ENCODE peak calls at places on chromosome 11, in eight cellular contexts. R is nucleus accumbens, W is Panc1, Z is left cardiac atrium, T is GM23248, L is psoas muscle, A is cardiac fibroblast, I is anterior cingulate cortex. D is an unnamed sample.

GRCh38 chr11:125724125-125724524 is 22.0 kb upstream of the PATE1 start:
- DNase-seq in R (no peak), W (no peak), Z (no peak), T (peak; percentile 38), L (no peak), A (peak; percentile 57), I (no peak), D (no peak)

GRCh38 chr11:26418391-26418790 is 86.5 kb downstream of the ANO3 start:
- DNase-seq in R (no peak), W (no peak), Z (no peak), T (peak; percentile 4), L (no peak), A (no peak), I (no peak), D (no peak)

GRCh38 chr11:46743693-46744339 is 24.8 kb downstream of the F2 start:
- DNase-seq in R (no peak), W (no peak), Z (no peak), T (no peak), L (no peak), A (no peak), I (no peak), D (no peak)

GRCh38 chr11:59839615-59840014 is 5.7 kb downstream of the CBLIF start:
- DNase-seq in R (no peak), W (no peak), Z (no peak), T (no peak), L (no peak), A (no peak), I (no peak), D (no peak)

GRCh38 chr11:14503023-14503422 is 3.4 kb upstream of the COPB1 start:
- DNase-seq in R (no peak), W (no peak), Z (no peak), T (no peak), L (no peak), A (no peak), I (no peak), D (no peak)

GRCh38 chr11:77779935-77780334 is 40.6 kb downstream of the RSF1 start:
- DNase-seq in R (no peak), W (peak; percentile 8), Z (no peak), T (peak; percentile 40), L (no peak), A (peak; percentile 47), I (no peak), D (no peak)

GRCh38 chr11:114705280-114706024 is 27.1 kb downstream of the NXPE2 start:
- DNase-seq in R (no peak), W (no peak), Z (peak; percentile 25), T (no peak), L (peak; percentile 36), A (no peak), I (no peak), D (no peak)

GRCh38 chr11:112537846-112538330 is 277.2 kb upstream of the PLET1 start:
- DNase-seq in R (no peak), W (no peak), Z (no peak), T (peak; percentile 9), L (no peak), A (no peak), I (no peak), D (no peak)

GRCh38 chr11:1619449-1619848 is 2.5 kb downstream of the KRTAP5-4 start:
- DNase-seq in R (no peak), W (no peak), Z (no peak), T (peak; percentile 34), L (no peak), A (no peak), I (no peak), D (no peak)

GRCh38 chr11:133740928-133741327 is 104.4 kb downstream of the SPATA19 start:
- DNase-seq in R (no peak), W (no peak), Z (no peak), T (no peak), L (no peak), A (no peak), I (no peak), D (no peak)

GRCh38 chr11:17687946-17688670 is 31.3 kb upstream of the MYOD1 start:
- DNase-seq in R (no peak), W (no peak), Z (no peak), T (no peak), L (peak; percentile 86), A (no peak), I (no peak), D (no peak)

GRCh38 chr11:61075891-61076290 is 26.4 kb upstream of the CD5 start:
- DNase-seq in R (no peak), W (no peak), Z (no peak), T (peak; percentile 70), L (no peak), A (peak; percentile 58), I (no peak), D (no peak)

GRCh38 chr11:134667505-134667904 is 255.5 kb upstream of the B3GAT1 start:
- DNase-seq in R (no peak), W (no peak), Z (no peak), T (no peak), L (no peak), A (no peak), I (no peak), D (no peak)

GRCh38 chr11:47271961-47272661 is 2.2 kb downstream of the MADD start:
- DNase-seq in R (no peak), W (no peak), Z (no peak), T (no peak), L (peak; percentile 35), A (no peak), I (peak; percentile 14), D (peak; percentile 85)

GRCh38 chr11:33773399-33774355 is 643 bp downstream of the FBXO3 start:
- DNase-seq in R (no peak), W (no peak), Z (peak; percentile 30), T (peak; percentile 58), L (peak; percentile 23), A (no peak), I (peak; percentile 6), D (peak; percentile 37)

GRCh38 chr11:97361812-97362378 is 972.1 kb downstream of the JRKL start:
- DNase-seq in R (no peak), W (no peak), Z (no peak), T (no peak), L (no peak), A (peak; percentile 25), I (no peak), D (no peak)

GRCh38 chr11:121473064-121473777 is 20.5 kb upstream of the SORL1-AS1 start:
- DNase-seq in R (no peak), W (no peak), Z (no peak), T (peak; percentile 68), L (no peak), A (peak; percentile 37), I (peak; percentile 39), D (no peak)

GRCh38 chr11:76621866-76622265 is 48.7 kb downstream of the LRRC32 start:
- DNase-seq in R (no peak), W (no peak), Z (no peak), T (no peak), L (no peak), A (peak; percentile 65), I (no peak), D (no peak)

D was measured in C1 segment of cervical spinal cord.